ENCODE peak calls at places on chromosomes 12 and 14, in six cellular contexts. One of them, this sample, is unnamed.

GRCh38 chr14:56854325-56854724 is 44.0 kb upstream of the OTX2 start:
- DNase-seq in lower leg skin: no peak
- DNase-seq in uterus: no peak
- DNase-seq in esophagus squamous epithelium: no peak
- DNase-seq in HepG2: no peak
- DNase-seq in sigmoid colon: no peak
- DNase-seq in this sample: no peak

GRCh38 chr12:119949145-119949544 is 39.9 kb upstream of the BICDL1 start:
- DNase-seq in lower leg skin: no peak
- DNase-seq in uterus: no peak
- DNase-seq in esophagus squamous epithelium: no peak
- DNase-seq in HepG2: no peak
- DNase-seq in sigmoid colon: no peak
- DNase-seq in this sample: no peak

GRCh38 chr12:75959506-75959905 is 72.1 kb downstream of the PHLDA1 start:
- DNase-seq in lower leg skin: no peak
- DNase-seq in uterus: no peak
- DNase-seq in esophagus squamous epithelium: no peak
- DNase-seq in HepG2: no peak
- DNase-seq in sigmoid colon: no peak
- DNase-seq in this sample: no peak

GRCh38 chr12:88810806-88811205 is 230.5 kb upstream of the KITLG start:
- DNase-seq in lower leg skin: no peak
- DNase-seq in uterus: no peak
- DNase-seq in esophagus squamous epithelium: no peak
- DNase-seq in HepG2: no peak
- DNase-seq in sigmoid colon: no peak
- DNase-seq in this sample: peak

GRCh38 chr12:132647858-132648257 is 29.3 kb downstream of the P2RX2 start:
- DNase-seq in lower leg skin: no peak
- DNase-seq in uterus: no peak
- DNase-seq in esophagus squamous epithelium: no peak
- DNase-seq in HepG2: no peak
- DNase-seq in sigmoid colon: no peak
- DNase-seq in this sample: no peak

GRCh38 chr14:99081156-99081765 is 190.7 kb downstream of the BCL11B start:
- DNase-seq in lower leg skin: no peak
- DNase-seq in uterus: no peak
- DNase-seq in esophagus squamous epithelium: no peak
- DNase-seq in HepG2: no peak
- DNase-seq in sigmoid colon: no peak
- DNase-seq in this sample: no peak

GRCh38 chr12:100157427-100157821 is 14.8 kb upstream of the BLTP3B start:
- DNase-seq in lower leg skin: no peak
- DNase-seq in uterus: no peak
- DNase-seq in esophagus squamous epithelium: no peak
- DNase-seq in HepG2: no peak
- DNase-seq in sigmoid colon: no peak
- DNase-seq in this sample: no peak

GRCh38 chr12:133217219-133217618 is 18.5 kb downstream of the ANHX start:
- DNase-seq in lower leg skin: peak
- DNase-seq in uterus: no peak
- DNase-seq in esophagus squamous epithelium: no peak
- DNase-seq in HepG2: no peak
- DNase-seq in sigmoid colon: no peak
- DNase-seq in this sample: no peak

GRCh38 chr14:66038214-66038977 is 447.8 kb upstream of the CCDC196 start:
- DNase-seq in lower leg skin: no peak
- DNase-seq in uterus: peak
- DNase-seq in esophagus squamous epithelium: no peak
- DNase-seq in HepG2: peak
- DNase-seq in sigmoid colon: peak
- DNase-seq in this sample: peak

GRCh38 chr14:60197629-60198318 is 32.6 kb upstream of the DHRS7 start:
- DNase-seq in lower leg skin: no peak
- DNase-seq in uterus: no peak
- DNase-seq in esophagus squamous epithelium: no peak
- DNase-seq in HepG2: no peak
- DNase-seq in sigmoid colon: no peak
- DNase-seq in this sample: no peak

GRCh38 chr14:100476012-100476822 is 111.0 kb downstream of the BEGAIN start:
- DNase-seq in lower leg skin: no peak
- DNase-seq in uterus: no peak
- DNase-seq in esophagus squamous epithelium: no peak
- DNase-seq in HepG2: peak
- DNase-seq in sigmoid colon: no peak
- DNase-seq in this sample: peak

GRCh38 chr12:103647267-103647666 is 60.2 kb downstream of the STAB2 start:
- DNase-seq in lower leg skin: no peak
- DNase-seq in uterus: no peak
- DNase-seq in esophagus squamous epithelium: no peak
- DNase-seq in HepG2: no peak
- DNase-seq in sigmoid colon: no peak
- DNase-seq in this sample: peak

GRCh38 chr14:96225745-96226151 is 21.1 kb downstream of the BDKRB2 start:
- DNase-seq in lower leg skin: no peak
- DNase-seq in uterus: no peak
- DNase-seq in esophagus squamous epithelium: no peak
- DNase-seq in HepG2: peak
- DNase-seq in sigmoid colon: no peak
- DNase-seq in this sample: peak

GRCh38 chr12:116879509-116880212 is 1.6 kb downstream of the HRK start:
- DNase-seq in lower leg skin: no peak
- DNase-seq in uterus: no peak
- DNase-seq in esophagus squamous epithelium: no peak
- DNase-seq in HepG2: no peak
- DNase-seq in sigmoid colon: no peak
- DNase-seq in this sample: no peak

GRCh38 chr12:47121146-47121545 is 41.4 kb upstream of the AMIGO2 start:
- DNase-seq in lower leg skin: no peak
- DNase-seq in uterus: no peak
- DNase-seq in esophagus squamous epithelium: no peak
- DNase-seq in HepG2: no peak
- DNase-seq in sigmoid colon: no peak
- DNase-seq in this sample: peak

GRCh38 chr12:109710747-109711595 is 2.7 kb upstream of the FAM222A start:
- DNase-seq in lower leg skin: no peak
- DNase-seq in uterus: no peak
- DNase-seq in esophagus squamous epithelium: no peak
- DNase-seq in HepG2: peak
- DNase-seq in sigmoid colon: no peak
- DNase-seq in this sample: peak

GRCh38 chr14:54839681-54840080 is 62.9 kb downstream of the GCH1 start:
- DNase-seq in lower leg skin: no peak
- DNase-seq in uterus: peak
- DNase-seq in esophagus squamous epithelium: no peak
- DNase-seq in HepG2: peak
- DNase-seq in sigmoid colon: peak
- DNase-seq in this sample: no peak

GRCh38 chr12:24808651-24809050 is 140.2 kb downstream of the BCAT1 start:
- DNase-seq in lower leg skin: no peak
- DNase-seq in uterus: no peak
- DNase-seq in esophagus squamous epithelium: no peak
- DNase-seq in HepG2: no peak
- DNase-seq in sigmoid colon: no peak
- DNase-seq in this sample: no peak

GRCh38 chr12:77118696-77119095 is 53.3 kb upstream of the E2F7 start:
- DNase-seq in lower leg skin: no peak
- DNase-seq in uterus: no peak
- DNase-seq in esophagus squamous epithelium: no peak
- DNase-seq in HepG2: no peak
- DNase-seq in sigmoid colon: no peak
- DNase-seq in this sample: peak

GRCh38 chr14:24828486-24828885 is 194.5 kb upstream of the GZMB start:
- DNase-seq in lower leg skin: no peak
- DNase-seq in uterus: no peak
- DNase-seq in esophagus squamous epithelium: no peak
- DNase-seq in HepG2: no peak
- DNase-seq in sigmoid colon: no peak
- DNase-seq in this sample: no peak

GRCh38 chr14:90354551-90355298 is 23.0 kb upstream of the NRDE2 start:
- DNase-seq in lower leg skin: no peak
- DNase-seq in uterus: no peak
- DNase-seq in esophagus squamous epithelium: no peak
- DNase-seq in HepG2: no peak
- DNase-seq in sigmoid colon: peak
- DNase-seq in this sample: no peak

GRCh38 chr14:90355540-90356518 is 24.1 kb upstream of the NRDE2 start:
- DNase-seq in lower leg skin: no peak
- DNase-seq in uterus: no peak
- DNase-seq in esophagus squamous epithelium: no peak
- DNase-seq in HepG2: peak
- DNase-seq in sigmoid colon: no peak
- DNase-seq in this sample: no peak

GRCh38 chr14:90361865-90362557 is 30.3 kb upstream of the NRDE2 start:
- DNase-seq in lower leg skin: no peak
- DNase-seq in uterus: no peak
- DNase-seq in esophagus squamous epithelium: no peak
- DNase-seq in HepG2: no peak
- DNase-seq in sigmoid colon: no peak
- DNase-seq in this sample: no peak

GRCh38 chr14:90362558-90362896 is 30.8 kb upstream of the NRDE2 start:
- DNase-seq in lower leg skin: no peak
- DNase-seq in uterus: no peak
- DNase-seq in esophagus squamous epithelium: no peak
- DNase-seq in HepG2: peak
- DNase-seq in sigmoid colon: no peak
- DNase-seq in this sample: no peak

DNA sequence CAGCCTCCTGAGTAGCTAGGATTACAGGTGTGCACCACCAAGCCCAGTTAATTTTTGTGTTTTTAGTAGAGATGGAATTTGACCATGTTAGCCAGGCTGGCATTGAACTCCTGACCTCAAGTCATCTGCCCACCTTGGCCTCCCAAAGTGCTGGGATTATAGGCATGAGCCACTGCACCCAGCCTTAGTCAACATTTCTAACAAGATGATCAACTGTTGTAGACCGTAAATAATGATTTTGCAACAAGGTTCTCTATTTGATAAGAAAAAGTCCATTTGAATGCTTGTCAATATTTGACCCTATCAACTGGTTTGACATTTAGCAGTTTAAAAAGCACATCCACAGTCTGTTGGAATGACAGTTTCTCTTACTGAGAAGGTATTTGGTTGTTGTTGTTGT is 25.2 kb upstream of the NRDE2 start:
- DNase-seq in lower leg skin: no peak
- DNase-seq in uterus: no peak
- DNase-seq in esophagus squamous epithelium: no peak
- DNase-seq in HepG2: no peak
- DNase-seq in sigmoid colon: no peak
- DNase-seq in this sample: no peak
- TF ChIP-seq POLR2A in lower leg skin: no peak
- TF ChIP-seq POLR2A in uterus: no peak
- TF ChIP-seq POLR2A in esophagus squamous epithelium: no peak
- TF ChIP-seq POLR2A in HepG2: no peak
- TF ChIP-seq POLR2A in sigmoid colon: no peak
- TF ChIP-seq POLR2A in this sample: no peak

GRCh38 chr14:103385994-103386491 is 828 bp downstream of the MARK3 start:
- DNase-seq in lower leg skin: peak
- DNase-seq in uterus: no peak
- DNase-seq in esophagus squamous epithelium: no peak
- DNase-seq in HepG2: no peak
- DNase-seq in sigmoid colon: peak
- DNase-seq in this sample: peak

GRCh38 chr14:103386632-103387329 is 1.6 kb downstream of the MARK3 start:
- DNase-seq in lower leg skin: no peak
- DNase-seq in uterus: no peak
- DNase-seq in esophagus squamous epithelium: no peak
- DNase-seq in HepG2: no peak
- DNase-seq in sigmoid colon: no peak
- DNase-seq in this sample: peak

GRCh38 chr14:103384450-103385152 is 614 bp upstream of the MARK3 start:
- DNase-seq in lower leg skin: no peak
- DNase-seq in uterus: no peak
- DNase-seq in esophagus squamous epithelium: no peak
- DNase-seq in HepG2: no peak
- DNase-seq in sigmoid colon: no peak
- DNase-seq in this sample: no peak

GRCh38 chr14:103382375-103382774 is 2.8 kb upstream of the MARK3 start:
- DNase-seq in lower leg skin: no peak
- DNase-seq in uterus: no peak
- DNase-seq in esophagus squamous epithelium: no peak
- DNase-seq in HepG2: no peak
- DNase-seq in sigmoid colon: no peak
- DNase-seq in this sample: peak

GRCh38 chr14:103385153-103385993 is at the start of gene MARK3:
- DNase-seq in lower leg skin: peak
- DNase-seq in uterus: peak
- DNase-seq in esophagus squamous epithelium: peak
- DNase-seq in HepG2: peak
- DNase-seq in sigmoid colon: peak
- DNase-seq in this sample: peak
- TF ChIP-seq POLR2A in lower leg skin: no peak
- TF ChIP-seq POLR2A in uterus: peak
- TF ChIP-seq POLR2A in esophagus squamous epithelium: peak
- TF ChIP-seq POLR2A in HepG2: peak
- TF ChIP-seq POLR2A in sigmoid colon: peak
- TF ChIP-seq POLR2A in this sample: peak

GRCh38 chr14:104752735-104753527 is at the start of gene SIVA1:
- DNase-seq in lower leg skin: peak
- DNase-seq in uterus: peak
- DNase-seq in esophagus squamous epithelium: peak
- DNase-seq in HepG2: peak
- DNase-seq in sigmoid colon: peak
- DNase-seq in this sample: peak
- TF ChIP-seq POLR2A in lower leg skin: no peak
- TF ChIP-seq POLR2A in uterus: peak
- TF ChIP-seq POLR2A in esophagus squamous epithelium: peak
- TF ChIP-seq POLR2A in HepG2: peak
- TF ChIP-seq POLR2A in sigmoid colon: peak
- TF ChIP-seq POLR2A in this sample: peak

DNA sequence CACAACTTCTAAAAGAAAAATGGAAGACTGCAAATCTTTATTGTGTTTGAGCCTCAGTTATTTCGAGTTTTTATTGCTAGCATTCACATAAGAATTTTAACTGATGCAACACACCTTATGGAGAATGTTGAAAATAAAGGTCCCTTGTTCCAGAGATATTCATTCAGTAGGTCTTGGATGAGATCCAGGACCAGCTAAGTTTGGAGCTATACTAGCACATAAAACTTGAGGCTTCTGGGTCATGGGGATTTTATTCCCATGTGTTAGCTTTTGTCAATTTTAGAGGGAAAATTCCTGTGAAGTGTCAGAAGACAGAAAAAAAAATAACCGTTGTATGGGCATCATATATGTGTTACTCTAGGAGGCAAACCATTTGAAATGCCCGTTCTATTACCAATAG is 693.2 kb upstream of the MIS18BP1 start:
- DNase-seq in lower leg skin: no peak
- DNase-seq in uterus: no peak
- DNase-seq in esophagus squamous epithelium: no peak
- DNase-seq in HepG2: no peak
- DNase-seq in sigmoid colon: no peak
- DNase-seq in this sample: no peak
- TF ChIP-seq POLR2A in lower leg skin: no peak
- TF ChIP-seq POLR2A in uterus: no peak
- TF ChIP-seq POLR2A in esophagus squamous epithelium: no peak
- TF ChIP-seq POLR2A in HepG2: no peak
- TF ChIP-seq POLR2A in sigmoid colon: no peak
- TF ChIP-seq POLR2A in this sample: no peak

GRCh38 chr12:90842477-90842876 is 112.5 kb downstream of the CCER1 start:
- DNase-seq in lower leg skin: no peak
- DNase-seq in uterus: no peak
- DNase-seq in esophagus squamous epithelium: no peak
- DNase-seq in HepG2: no peak
- DNase-seq in sigmoid colon: no peak
- DNase-seq in this sample: no peak
- TF ChIP-seq POLR2A in lower leg skin: no peak
- TF ChIP-seq POLR2A in uterus: no peak
- TF ChIP-seq POLR2A in esophagus squamous epithelium: no peak
- TF ChIP-seq POLR2A in HepG2: no peak
- TF ChIP-seq POLR2A in sigmoid colon: no peak
- TF ChIP-seq POLR2A in this sample: no peak

This sample was measured in IMR-90.